ENCODE peak calls at places on chromosomes 5 and 9, in seven cellular contexts. One of them, this sample, is unnamed.

GRCh38 chr9:88660611-88661010 is 125.6 kb downstream of the NXNL2 start:
- DNase-seq in osteoblast: peak
- DNase-seq in endodermal cell: peak
- DNase-seq in T-helper 1 cell: no peak
- DNase-seq in CD8-positive, alpha-beta T cell: no peak
- DNase-seq in CD4-positive, alpha-beta memory T cell: no peak
- DNase-seq in activated CD8-positive, alpha-beta T cell treated with anti-CD3 and anti-CD28 coated beads for 36 hours: peak
- DNase-seq in this sample: no peak

GRCh38 chr9:134004131-134004873 is 12.2 kb upstream of the VAV2 start:
- DNase-seq in activated CD8-positive, alpha-beta T cell treated with anti-CD3 and anti-CD28 coated beads for 36 hours: no peak
- DNase-seq in T-helper 1 cell: no peak
- DNase-seq in endodermal cell: no peak
- DNase-seq in CD8-positive, alpha-beta T cell: no peak
- DNase-seq in CD4-positive, alpha-beta memory T cell: no peak
- DNase-seq in osteoblast: peak
- DNase-seq in this sample: no peak

GRCh38 chr5:139561655-139562451 is 714 bp downstream of the UBE2D2 start:
- DNase-seq in osteoblast: peak
- DNase-seq in CD4-positive, alpha-beta memory T cell: peak
- DNase-seq in T-helper 1 cell: peak
- DNase-seq in CD8-positive, alpha-beta T cell: no peak
- DNase-seq in endodermal cell: peak
- DNase-seq in activated CD8-positive, alpha-beta T cell treated with anti-CD3 and anti-CD28 coated beads for 36 hours: peak
- DNase-seq in this sample: peak

GRCh38 chr5:135255461-135256178 is 143.4 kb downstream of the MACROH2A1 start:
- DNase-seq in activated CD8-positive, alpha-beta T cell treated with anti-CD3 and anti-CD28 coated beads for 36 hours: no peak
- DNase-seq in osteoblast: no peak
- DNase-seq in T-helper 1 cell: no peak
- DNase-seq in CD8-positive, alpha-beta T cell: no peak
- DNase-seq in endodermal cell: no peak
- DNase-seq in CD4-positive, alpha-beta memory T cell: no peak
- DNase-seq in this sample: no peak

GRCh38 chr5:135887881-135888614 is 7.6 kb downstream of the IL9 start:
- DNase-seq in osteoblast: peak
- DNase-seq in CD4-positive, alpha-beta memory T cell: no peak
- DNase-seq in T-helper 1 cell: no peak
- DNase-seq in activated CD8-positive, alpha-beta T cell treated with anti-CD3 and anti-CD28 coated beads for 36 hours: peak
- DNase-seq in CD8-positive, alpha-beta T cell: no peak
- DNase-seq in endodermal cell: peak
- DNase-seq in this sample: no peak

GRCh38 chr9:107760469-107761242 is 271.1 kb upstream of the KLF4 start:
- DNase-seq in activated CD8-positive, alpha-beta T cell treated with anti-CD3 and anti-CD28 coated beads for 36 hours: no peak
- DNase-seq in CD8-positive, alpha-beta T cell: no peak
- DNase-seq in CD4-positive, alpha-beta memory T cell: no peak
- DNase-seq in endodermal cell: no peak
- DNase-seq in osteoblast: no peak
- DNase-seq in T-helper 1 cell: no peak
- DNase-seq in this sample: no peak

GRCh38 chr9:130118841-130119520 is 53.2 kb upstream of the NCS1 start:
- DNase-seq in CD4-positive, alpha-beta memory T cell: no peak
- DNase-seq in activated CD8-positive, alpha-beta T cell treated with anti-CD3 and anti-CD28 coated beads for 36 hours: no peak
- DNase-seq in T-helper 1 cell: no peak
- DNase-seq in endodermal cell: peak
- DNase-seq in osteoblast: no peak
- DNase-seq in CD8-positive, alpha-beta T cell: no peak
- DNase-seq in this sample: no peak

GRCh38 chr5:118354806-118355205 is 633.5 kb downstream of the DTWD2 start:
- DNase-seq in osteoblast: no peak
- DNase-seq in CD8-positive, alpha-beta T cell: no peak
- DNase-seq in CD4-positive, alpha-beta memory T cell: no peak
- DNase-seq in activated CD8-positive, alpha-beta T cell treated with anti-CD3 and anti-CD28 coated beads for 36 hours: no peak
- DNase-seq in T-helper 1 cell: no peak
- DNase-seq in endodermal cell: no peak
- DNase-seq in this sample: no peak

GRCh38 chr5:83988293-83988685 is 267.6 kb upstream of the HAPLN1 start:
- DNase-seq in CD4-positive, alpha-beta memory T cell: no peak
- DNase-seq in endodermal cell: no peak
- DNase-seq in T-helper 1 cell: no peak
- DNase-seq in osteoblast: no peak
- DNase-seq in activated CD8-positive, alpha-beta T cell treated with anti-CD3 and anti-CD28 coated beads for 36 hours: no peak
- DNase-seq in CD8-positive, alpha-beta T cell: no peak
- DNase-seq in this sample: no peak

GRCh38 chr5:59275537-59276276 is 617.8 kb downstream of the PDE4D start:
- DNase-seq in osteoblast: peak
- DNase-seq in activated CD8-positive, alpha-beta T cell treated with anti-CD3 and anti-CD28 coated beads for 36 hours: no peak
- DNase-seq in CD8-positive, alpha-beta T cell: no peak
- DNase-seq in CD4-positive, alpha-beta memory T cell: no peak
- DNase-seq in T-helper 1 cell: no peak
- DNase-seq in endodermal cell: peak
- DNase-seq in this sample: no peak

GRCh38 chr9:135803441-135803840 is 101.5 kb downstream of the KCNT1 start:
- DNase-seq in osteoblast: peak
- DNase-seq in CD8-positive, alpha-beta T cell: no peak
- DNase-seq in endodermal cell: no peak
- DNase-seq in activated CD8-positive, alpha-beta T cell treated with anti-CD3 and anti-CD28 coated beads for 36 hours: no peak
- DNase-seq in CD4-positive, alpha-beta memory T cell: no peak
- DNase-seq in T-helper 1 cell: no peak
- DNase-seq in this sample: no peak

GRCh38 chr9:99906403-99907207 is at the start of gene STX17:
- DNase-seq in activated CD8-positive, alpha-beta T cell treated with anti-CD3 and anti-CD28 coated beads for 36 hours: peak
- DNase-seq in CD8-positive, alpha-beta T cell: peak
- DNase-seq in osteoblast: peak
- DNase-seq in endodermal cell: peak
- DNase-seq in CD4-positive, alpha-beta memory T cell: peak
- DNase-seq in T-helper 1 cell: peak
- DNase-seq in this sample: peak

GRCh38 chr5:181217111-181217804 is 5.8 kb upstream of the TRIM41 start:
- DNase-seq in activated CD8-positive, alpha-beta T cell treated with anti-CD3 and anti-CD28 coated beads for 36 hours: peak
- DNase-seq in CD4-positive, alpha-beta memory T cell: peak
- DNase-seq in T-helper 1 cell: peak
- DNase-seq in osteoblast: peak
- DNase-seq in endodermal cell: peak
- DNase-seq in CD8-positive, alpha-beta T cell: peak
- DNase-seq in this sample: peak

GRCh38 chr5:62310426-62311105 is 4.6 kb downstream of the KIF2A start:
- DNase-seq in CD4-positive, alpha-beta memory T cell: no peak
- DNase-seq in endodermal cell: no peak
- DNase-seq in osteoblast: no peak
- DNase-seq in activated CD8-positive, alpha-beta T cell treated with anti-CD3 and anti-CD28 coated beads for 36 hours: no peak
- DNase-seq in CD8-positive, alpha-beta T cell: no peak
- DNase-seq in T-helper 1 cell: no peak
- DNase-seq in this sample: no peak

GRCh38 chr9:13113201-13113600 is 166.3 kb downstream of the MPDZ start:
- DNase-seq in T-helper 1 cell: no peak
- DNase-seq in activated CD8-positive, alpha-beta T cell treated with anti-CD3 and anti-CD28 coated beads for 36 hours: no peak
- DNase-seq in osteoblast: no peak
- DNase-seq in CD4-positive, alpha-beta memory T cell: no peak
- DNase-seq in endodermal cell: no peak
- DNase-seq in CD8-positive, alpha-beta T cell: no peak
- DNase-seq in this sample: no peak

This sample was measured in CD4-positive, alpha-beta T cell.